ENCODE peak calls at places on chromosomes 12 and 14, in five cellular contexts. P, M, K, J and D are unnamed samples.

GRCh38 chr14:61754627-61755381 is 7.4 kb upstream of the SNAPC1 start:
- DNase-seq in M (no peak), J (no peak), P (no peak), K (no peak), D (no peak)

GRCh38 chr12:56723889-56724659 is 1.0 kb downstream of the NACA start:
- DNase-seq in P (peak), M (no peak), K (peak), J (peak), D (peak)

GRCh38 chr12:89933911-89934310 is 225.3 kb upstream of the ATP2B1 start:
- DNase-seq in P (no peak), K (no peak), M (no peak), J (no peak), D (no peak)

GRCh38 chr14:60509438-60510253 is 700 bp downstream of the SIX6 start:
- DNase-seq in J (no peak), P (no peak), K (no peak), M (no peak), D (no peak)

GRCh38 chr12:123396954-123397353 is 13.0 kb downstream of the KMT5A start:
- DNase-seq in K (no peak), J (no peak), M (no peak), P (no peak), D (no peak)

GRCh38 chr12:93979189-93979588 is 169.2 kb upstream of the PLXNC1 start:
- DNase-seq in J (no peak), M (no peak), K (no peak), P (no peak), D (no peak)

GRCh38 chr14:101715209-101716076 is 46.1 kb upstream of the PPP2R5C start:
- DNase-seq in M (no peak), K (no peak), J (no peak), P (peak), D (no peak)

GRCh38 chr14:55712505-55712904 is 132.5 kb downstream of the KTN1 start:
- DNase-seq in J (no peak), M (no peak), K (no peak), P (no peak), D (no peak)

GRCh38 chr14:58598028-58598850 is 39.5 kb upstream of the DACT1 start:
- DNase-seq in J (no peak), M (no peak), P (no peak), K (no peak), D (no peak)

GRCh38 chr14:23148596-23149249 is 29.7 kb upstream of the CEBPE start:
- DNase-seq in J (no peak), K (no peak), P (no peak), M (no peak), D (no peak)

GRCh38 chr14:36975834-36976233 is 196.6 kb downstream of the SLC25A21 start:
- DNase-seq in K (no peak), M (no peak), J (no peak), P (no peak), D (no peak)

GRCh38 chr14:42110167-42110566 is 503.5 kb downstream of the LRFN5 start:
- DNase-seq in P (no peak), M (peak), J (no peak), K (no peak), D (no peak)

GRCh38 chr14:24096545-24097181 is 2.6 kb downstream of the PCK2 start:
- DNase-seq in P (no peak), J (no peak), M (no peak), K (no peak), D (no peak)

GRCh38 chr14:55580401-55581010 is 499 bp downstream of the KTN1 start:
- DNase-seq in K (no peak), P (peak), M (no peak), J (peak), D (peak)

GRCh38 chr12:38158428-38159091 is 158.0 kb upstream of the ALG10B start:
- DNase-seq in J (no peak), M (no peak), K (no peak), P (no peak), D (no peak)

GRCh38 chr14:51999084-51999483 is 9.7 kb downstream of the RTRAF start:
- DNase-seq in P (no peak), J (no peak), M (no peak), K (no peak), D (no peak)

GRCh38 chr12:105393586-105393985 is 63.1 kb downstream of the C12orf75 start:
- DNase-seq in M (no peak), P (no peak), K (no peak), J (no peak), D (no peak)

GRCh38 chr14:103109789-103110415 is 13.4 kb upstream of the TNFAIP2 start:
- DNase-seq in J (no peak), M (no peak), K (no peak), P (no peak), D (peak)

GRCh38 chr12:54019924-54020586 is 8.2 kb upstream of the HOXC6 start:
- DNase-seq in J (no peak), K (no peak), M (no peak), P (no peak), D (no peak)

GRCh38 chr12:113241191-113242017 is 20.1 kb downstream of the TPCN1 start:
- DNase-seq in K (peak), J (no peak), M (no peak), P (peak), D (no peak)

GRCh38 chr12:79206871-79207270 is 342.3 kb downstream of the SYT1 start:
- DNase-seq in M (no peak), J (no peak), P (no peak), K (no peak), D (no peak)

GRCh38 chr14:75418779-75419768 is 8.7 kb upstream of the JDP2 start:
- DNase-seq in P (no peak), J (no peak), M (no peak), K (no peak), D (peak)

GRCh38 chr14:77281852-77282251 is 10.8 kb upstream of the NGB start:
- DNase-seq in M (no peak), J (no peak), K (no peak), P (no peak), D (no peak)

GRCh38 chr14:102878970-102879460 is 43.4 kb upstream of the AMN start:
- DNase-seq in P (no peak), M (no peak), K (no peak), J (no peak), D (peak)

GRCh38 chr12:122850695-122851350 is 15.6 kb downstream of the HIP1R start:
- DNase-seq in M (no peak), K (no peak), J (peak), P (no peak), D (no peak)

GRCh38 chr12:7934153-7934552 is 1.8 kb downstream of the SLC2A3 start:
- DNase-seq in J (no peak), K (no peak), P (no peak), M (no peak), D (no peak)

GRCh38 chr12:70754330-70754741 is 117.1 kb upstream of the PTPRB start:
- DNase-seq in K (no peak), J (no peak), M (no peak), P (no peak), D (no peak)

GRCh38 chr12:26264215-26264838 is 69.0 kb downstream of the SSPN start:
- DNase-seq in P (no peak), K (no peak), J (no peak), M (no peak), D (no peak)

GRCh38 chr14:94074534-94074933 is 6.5 kb downstream of the DDX24 start:
- DNase-seq in K (no peak), P (no peak), M (no peak), J (no peak), D (no peak)

GRCh38 chr12:98446716-98447115 is 68.7 kb upstream of the TMPO start:
- DNase-seq in P (no peak), K (no peak), J (no peak), M (no peak), D (no peak)

GRCh38 chr14:24630872-24631477 is 3.0 kb downstream of the GZMB start:
- DNase-seq in M (no peak), K (no peak), J (no peak), P (no peak), D (peak)

GRCh38 chr14:106845286-106846087 is 1319.1 kb downstream of the TMEM121 start:
- DNase-seq in P (no peak), K (no peak), M (peak), J (no peak), D (peak)

GRCh38 chr14:104743461-104744380 is 9.2 kb upstream of the SIVA1 start:
- DNase-seq in J (no peak), M (no peak), P (no peak), K (no peak), D (no peak)

GRCh38 chr14:36880276-36880675 is 218.6 kb downstream of the PAX9 start:
- DNase-seq in K (no peak), M (no peak), J (no peak), P (no peak), D (no peak)

DNA sequence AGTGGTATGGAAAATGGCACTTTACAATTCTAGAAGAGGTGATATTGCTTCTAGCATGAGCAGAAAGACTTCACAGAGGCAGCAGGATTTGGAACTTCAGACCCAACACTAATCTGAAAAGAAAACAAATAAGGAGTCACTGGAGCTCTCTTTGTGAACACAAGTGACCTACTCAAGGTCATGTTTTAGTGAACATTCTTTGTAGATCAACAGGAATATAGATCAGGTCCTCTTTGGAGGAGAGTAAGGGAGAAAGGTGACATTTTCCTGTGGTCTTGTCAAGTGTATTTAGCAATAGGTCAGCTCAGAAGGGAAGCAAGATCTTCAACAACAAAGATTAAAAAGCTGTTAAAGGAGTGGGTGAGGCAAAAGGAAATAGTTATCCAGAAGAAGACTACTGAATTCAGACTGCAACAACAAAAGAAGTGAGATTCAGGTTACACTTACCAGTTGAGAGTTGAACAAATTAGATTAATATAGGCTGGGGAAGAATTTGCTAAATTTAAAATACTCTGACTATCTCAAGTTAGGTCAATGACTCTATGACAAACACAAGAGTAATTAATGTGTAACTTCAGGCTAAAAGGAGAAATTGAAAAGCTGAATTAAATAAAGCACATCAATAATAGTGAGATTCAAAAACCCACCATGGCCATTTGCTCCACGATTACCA is 528.2 kb downstream of the RPS29 start:
- DNase-seq in J (no peak), K (no peak), M (no peak), P (no peak), D (no peak)
- TF ChIP-seq EP300 in J (no peak), K (no peak), M (no peak), P (no peak), D (no peak)

GRCh38 chr12:27710592-27711311 is at the start of gene MRPS35:
- DNase-seq in J (peak), M (peak), P (peak), K (peak), D (peak)
- TF ChIP-seq POLR2A in J (peak), M (peak), P (no peak), K (peak), D (no peak)

GRCh38 chr12:117498256-117498655 is 136.8 kb upstream of the NOS1 start:
- DNase-seq in K (no peak), M (no peak), P (no peak), J (no peak), D (no peak)

GRCh38 chr12:117501066-117501465 is 139.6 kb upstream of the NOS1 start:
- DNase-seq in P (no peak), J (no peak), M (no peak), K (no peak), D (no peak)

GRCh38 chr12:117497407-117497806 is 136.0 kb upstream of the NOS1 start:
- DNase-seq in P (no peak), M (no peak), K (no peak), J (no peak), D (peak)

GRCh38 chr12:117499759-117500485 is 138.5 kb upstream of the NOS1 start:
- DNase-seq in P (no peak), M (peak), J (no peak), K (no peak), D (no peak)

GRCh38 chr12:117498880-117499279 is 137.5 kb upstream of the NOS1 start:
- DNase-seq in P (no peak), M (no peak), K (no peak), J (no peak), D (no peak)
- TF ChIP-seq CTCF in P (no peak), M (no peak), K (no peak), J (no peak), D (no peak)

DNA sequence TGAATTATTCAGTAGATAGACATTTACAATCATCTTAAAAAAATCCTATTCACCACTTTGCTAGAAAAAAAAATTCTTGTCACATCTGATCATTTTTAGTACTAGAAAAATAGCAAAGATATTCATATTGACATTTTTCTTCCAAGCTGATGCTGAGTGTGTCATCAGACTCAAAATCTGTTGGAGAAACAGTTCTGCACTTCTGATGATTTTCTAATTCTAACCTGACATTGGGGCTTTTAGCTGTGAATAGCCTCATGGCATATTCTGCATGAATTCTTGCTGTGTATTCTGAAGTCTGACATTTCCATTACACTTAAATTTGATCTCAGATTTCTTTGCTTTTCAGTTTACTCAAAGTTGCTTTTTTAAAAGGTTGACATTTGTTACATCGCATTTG is 150.1 kb downstream of the PIK3C2G start:
- DNase-seq in J (no peak), M (no peak), K (no peak), P (no peak), D (no peak)
- TF ChIP-seq EP300 in J (no peak), M (no peak), K (no peak), P (no peak), D (no peak)

GRCh38 chr12:49160415-49160814 is 28.5 kb downstream of the TUBA1A start:
- DNase-seq in K (no peak), P (no peak), M (no peak), J (no peak), D (no peak)

GRCh38 chr12:49165114-49165513 is 23.8 kb downstream of the TUBA1A start:
- DNase-seq in M (no peak), K (no peak), P (no peak), J (no peak), D (no peak)

GRCh38 chr12:49161092-49161795 is 27.6 kb downstream of the TUBA1A start:
- DNase-seq in M (no peak), K (no peak), J (no peak), P (no peak), D (no peak)
- TF ChIP-seq POLR2A in M (no peak), K (no peak), J (no peak), P (no peak), D (no peak)

GRCh38 chr14:50668008-50668851 is at the start of gene SAV1:
- DNase-seq in K (peak), M (no peak), J (peak), P (peak), D (peak)
- TF ChIP-seq CTCF in K (no peak), M (peak), J (no peak), P (no peak), D (peak)

GRCh38 chr12:31494455-31494854 is 96.5 kb downstream of the DENND5B start:
- DNase-seq in M (no peak), K (no peak), P (no peak), J (no peak), D (no peak)
- TF ChIP-seq EP300 in M (no peak), K (no peak), P (no peak), J (no peak), D (no peak)

GRCh38 chr14:68794130-68794855 is 1.4 kb upstream of the ZFP36L1 start:
- DNase-seq in M (no peak), K (peak), J (peak), P (peak), D (peak)
- TF ChIP-seq POLR2A in M (peak), K (peak), J (peak), P (peak), D (peak)

GRCh38 chr12:126144603-126145002 is 1079.4 kb downstream of the AACS start:
- DNase-seq in K (no peak), M (no peak), J (no peak), P (no peak), D (no peak)

DNA sequence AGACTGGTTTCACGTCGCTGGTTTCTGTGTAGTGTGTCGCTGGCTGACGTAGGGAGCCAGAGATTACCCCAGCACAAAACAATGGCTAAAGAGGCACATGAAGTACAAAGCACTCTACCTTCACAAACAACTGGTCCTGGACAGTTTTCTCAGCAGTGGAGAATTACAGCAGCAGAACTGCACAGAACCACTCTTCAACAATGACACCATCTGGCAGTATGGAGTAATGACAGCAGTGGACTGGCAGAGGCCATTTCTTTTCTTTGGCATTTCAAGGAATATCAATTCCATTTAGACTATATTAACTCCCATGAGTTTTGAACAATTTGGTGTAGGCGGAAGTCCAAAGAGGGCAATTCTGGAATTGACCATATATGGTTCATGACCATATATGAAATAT is 1074.1 kb downstream of the AACS start:
- DNase-seq in J (no peak), M (no peak), P (no peak), K (no peak), D (no peak)
- TF ChIP-seq CTCF in J (no peak), M (no peak), P (no peak), K (no peak), D (no peak)